ENCODE peak calls at places on chromosomes 11 and 22, in four cellular contexts. One of them, this sample, is unnamed. For H3K4me1, the result is how much of the 10 kb centered on the place peaks cover.

GRCh38 chr11:2781413-2782274 is 81.8 kb upstream of the KCNQ1OT1 start:
- DNase-seq in breast epithelium: peak
- DNase-seq in transverse colon: peak
- DNase-seq in endothelial cell of umbilical vein: peak
- DNase-seq in this sample: no peak

GRCh38 chr11:57777969-57778317 is 16.3 kb downstream of the CTNND1 start:
- DNase-seq in endothelial cell of umbilical vein: peak
- DNase-seq in transverse colon: peak
- DNase-seq in breast epithelium: no peak
- DNase-seq in this sample: no peak

GRCh38 chr22:20488946-20489345 is 6.6 kb downstream of the KLHL22 start:
- DNase-seq in endothelial cell of umbilical vein: no peak
- DNase-seq in transverse colon: no peak
- DNase-seq in breast epithelium: no peak
- DNase-seq in this sample: no peak

GRCh38 chr11:833114-833791 is 501 bp downstream of the CD151 start:
- DNase-seq in transverse colon: peak
- DNase-seq in endothelial cell of umbilical vein: peak
- DNase-seq in breast epithelium: no peak
- DNase-seq in this sample: no peak

GRCh38 chr11:71519546-71519945 is 7.5 kb upstream of the KRTAP5-7 start:
- DNase-seq in transverse colon: no peak
- DNase-seq in endothelial cell of umbilical vein: no peak
- DNase-seq in breast epithelium: no peak
- DNase-seq in this sample: no peak

GRCh38 chr11:8717876-8718753 is 35.5 kb downstream of the RPL27A start:
- DNase-seq in endothelial cell of umbilical vein: peak
- DNase-seq in transverse colon: peak
- DNase-seq in breast epithelium: peak
- DNase-seq in this sample: no peak

GRCh38 chr22:27454807-27455450 is 346.6 kb downstream of the MN1 start:
- DNase-seq in breast epithelium: no peak
- DNase-seq in endothelial cell of umbilical vein: no peak
- DNase-seq in transverse colon: no peak
- DNase-seq in this sample: no peak

GRCh38 chr22:39343259-39344045 is 6.3 kb upstream of the SYNGR1 start:
- DNase-seq in endothelial cell of umbilical vein: peak
- DNase-seq in transverse colon: peak
- DNase-seq in breast epithelium: peak
- DNase-seq in this sample: no peak

GRCh38 chr11:100709233-100709999 is 22.3 kb downstream of the ARHGAP42 start:
- DNase-seq in transverse colon: no peak
- DNase-seq in breast epithelium: no peak
- DNase-seq in endothelial cell of umbilical vein: no peak
- DNase-seq in this sample: no peak

GRCh38 chr22:43819691-43820670 is 7.9 kb upstream of the EFCAB6 start:
- DNase-seq in breast epithelium: no peak
- DNase-seq in endothelial cell of umbilical vein: no peak
- DNase-seq in transverse colon: no peak
- DNase-seq in this sample: no peak

GRCh38 chr11:114154271-114155047 is 94.9 kb downstream of the ZBTB16 start:
- DNase-seq in endothelial cell of umbilical vein: no peak
- DNase-seq in transverse colon: no peak
- DNase-seq in breast epithelium: peak
- DNase-seq in this sample: no peak
- TF ChIP-seq POLR2A in endothelial cell of umbilical vein: no peak
- TF ChIP-seq POLR2A in transverse colon: no peak
- TF ChIP-seq POLR2A in breast epithelium: peak
- TF ChIP-seq POLR2A in this sample: no peak

GRCh38 chr11:59654893-59655292 is 13.9 kb downstream of the PATL1 start:
- DNase-seq in endothelial cell of umbilical vein: no peak
- DNase-seq in breast epithelium: no peak
- DNase-seq in transverse colon: no peak
- DNase-seq in this sample: no peak

GRCh38 chr11:59659981-59660380 is 8.9 kb downstream of the PATL1 start:
- DNase-seq in transverse colon: no peak
- DNase-seq in endothelial cell of umbilical vein: peak
- DNase-seq in breast epithelium: no peak
- DNase-seq in this sample: no peak

GRCh38 chr11:59658036-59658435 is 10.8 kb downstream of the PATL1 start:
- DNase-seq in breast epithelium: no peak
- DNase-seq in endothelial cell of umbilical vein: no peak
- DNase-seq in transverse colon: no peak
- DNase-seq in this sample: no peak

GRCh38 chr11:59660621-59661020 is 8.2 kb downstream of the PATL1 start:
- DNase-seq in breast epithelium: no peak
- DNase-seq in endothelial cell of umbilical vein: no peak
- DNase-seq in transverse colon: no peak
- DNase-seq in this sample: no peak
- H3K4me1 ChIP-seq in breast epithelium: under half
- H3K4me1 ChIP-seq in endothelial cell of umbilical vein: under half
- H3K4me1 ChIP-seq in transverse colon: under half
- H3K4me1 ChIP-seq in this sample: under half

DNA sequence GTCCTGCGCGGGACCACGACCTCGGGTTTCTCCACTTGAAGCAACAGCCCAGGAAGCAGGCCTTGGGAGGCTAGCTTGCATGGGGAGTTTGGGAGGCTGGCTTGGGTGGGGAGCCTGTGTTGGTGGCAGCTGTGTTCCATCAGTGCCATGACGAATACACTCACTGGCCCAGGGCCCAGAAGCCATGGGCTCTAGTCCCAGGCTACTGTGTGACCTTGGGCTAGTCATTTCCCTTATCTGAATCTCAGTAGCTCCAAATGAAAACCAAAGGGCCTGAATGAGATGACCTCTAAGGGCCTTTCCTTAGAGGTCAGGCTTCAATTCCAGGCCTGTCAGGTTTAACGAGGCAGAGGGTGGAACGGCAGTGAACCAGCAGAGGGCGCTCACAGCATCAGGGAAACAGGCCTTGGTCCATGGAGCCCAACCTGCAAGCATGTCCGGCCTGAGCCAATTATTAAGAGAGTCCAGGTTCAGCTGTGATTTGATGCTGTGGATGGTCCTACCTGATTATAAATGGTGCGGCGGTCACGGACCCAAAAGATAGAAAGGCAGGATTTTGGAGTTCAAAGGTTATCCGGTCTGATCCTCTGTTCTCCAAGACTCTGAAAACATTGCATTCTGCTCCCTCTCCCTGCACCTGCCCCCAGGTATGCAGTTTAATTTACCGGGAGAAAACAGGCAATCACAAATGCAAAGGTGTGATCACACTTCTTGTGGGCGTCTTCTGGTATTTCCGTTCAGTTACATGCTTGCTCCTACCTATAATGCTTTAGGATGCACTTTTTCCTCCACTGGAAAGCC is 15.9 kb downstream of the PTPN5 start:
- DNase-seq in transverse colon: peak
- DNase-seq in endothelial cell of umbilical vein: peak
- DNase-seq in breast epithelium: no peak
- DNase-seq in this sample: no peak
- H3K4me3 ChIP-seq in transverse colon: no peak
- H3K4me3 ChIP-seq in endothelial cell of umbilical vein: no peak
- H3K4me3 ChIP-seq in breast epithelium: no peak
- H3K4me3 ChIP-seq in this sample: no peak

GRCh38 chr11:14520086-14520901 is at the start of gene PSMA1:
- DNase-seq in endothelial cell of umbilical vein: peak
- DNase-seq in transverse colon: peak
- DNase-seq in breast epithelium: peak
- DNase-seq in this sample: peak
- TF ChIP-seq POLR2A in endothelial cell of umbilical vein: peak
- TF ChIP-seq POLR2A in transverse colon: peak
- TF ChIP-seq POLR2A in breast epithelium: peak
- TF ChIP-seq POLR2A in this sample: no peak

GRCh38 chr11:72747456-72747855 is 4.8 kb downstream of the ARAP1 start:
- DNase-seq in transverse colon: no peak
- DNase-seq in breast epithelium: no peak
- DNase-seq in endothelial cell of umbilical vein: no peak
- DNase-seq in this sample: no peak

GRCh38 chr11:72750556-72751292 is 1.5 kb downstream of the ARAP1 start:
- DNase-seq in endothelial cell of umbilical vein: no peak
- DNase-seq in transverse colon: peak
- DNase-seq in breast epithelium: no peak
- DNase-seq in this sample: no peak

GRCh38 chr11:72752088-72752914 is at the start of gene ARAP1:
- DNase-seq in transverse colon: peak
- DNase-seq in endothelial cell of umbilical vein: peak
- DNase-seq in breast epithelium: peak
- DNase-seq in this sample: peak

GRCh38 chr11:72751293-72752087 is 718 bp downstream of the ARAP1 start:
- DNase-seq in endothelial cell of umbilical vein: no peak
- DNase-seq in breast epithelium: no peak
- DNase-seq in transverse colon: peak
- DNase-seq in this sample: no peak

GRCh38 chr11:72750086-72750485 is 2.1 kb downstream of the ARAP1 start:
- DNase-seq in breast epithelium: no peak
- DNase-seq in transverse colon: no peak
- DNase-seq in endothelial cell of umbilical vein: no peak
- DNase-seq in this sample: no peak
- H3K4me1 ChIP-seq in breast epithelium: under half
- H3K4me1 ChIP-seq in transverse colon: under half
- H3K4me1 ChIP-seq in endothelial cell of umbilical vein: under half
- H3K4me1 ChIP-seq in this sample: under half

DNA sequence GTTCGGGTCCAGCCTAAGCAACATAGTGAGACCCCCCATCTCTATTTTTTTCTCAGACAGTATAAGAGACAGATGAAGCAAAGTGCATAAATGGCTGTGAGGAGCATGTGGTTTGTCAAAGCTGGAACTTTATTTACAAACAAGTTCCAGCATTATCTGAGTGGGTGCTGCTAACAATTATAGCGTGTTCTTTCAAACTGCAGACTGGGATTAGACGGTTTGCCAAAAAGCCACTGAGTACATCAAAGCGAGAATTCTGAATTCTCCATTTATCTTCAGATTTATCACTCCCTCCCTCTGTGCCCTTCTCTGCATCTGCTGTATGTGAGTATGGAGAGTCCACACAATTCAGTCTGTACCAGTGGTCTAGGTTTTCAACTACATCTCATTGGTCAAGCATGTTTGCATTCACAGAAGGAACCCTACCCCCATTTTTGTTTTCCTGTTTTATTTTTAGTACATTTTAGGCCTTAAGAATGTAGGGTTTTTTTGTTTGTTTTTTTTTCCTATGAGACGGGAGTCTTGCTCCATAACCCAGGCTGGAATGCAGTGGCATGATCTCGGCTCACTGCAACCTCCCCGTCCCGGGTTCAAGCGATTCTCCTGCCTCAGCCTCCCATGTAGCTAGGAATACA is 18.1 kb upstream of the INCENP start:
- DNase-seq in breast epithelium: no peak
- DNase-seq in transverse colon: no peak
- DNase-seq in endothelial cell of umbilical vein: no peak
- DNase-seq in this sample: no peak
- H3K4me3 ChIP-seq in breast epithelium: peak
- H3K4me3 ChIP-seq in transverse colon: peak
- H3K4me3 ChIP-seq in endothelial cell of umbilical vein: no peak
- H3K4me3 ChIP-seq in this sample: no peak

DNA sequence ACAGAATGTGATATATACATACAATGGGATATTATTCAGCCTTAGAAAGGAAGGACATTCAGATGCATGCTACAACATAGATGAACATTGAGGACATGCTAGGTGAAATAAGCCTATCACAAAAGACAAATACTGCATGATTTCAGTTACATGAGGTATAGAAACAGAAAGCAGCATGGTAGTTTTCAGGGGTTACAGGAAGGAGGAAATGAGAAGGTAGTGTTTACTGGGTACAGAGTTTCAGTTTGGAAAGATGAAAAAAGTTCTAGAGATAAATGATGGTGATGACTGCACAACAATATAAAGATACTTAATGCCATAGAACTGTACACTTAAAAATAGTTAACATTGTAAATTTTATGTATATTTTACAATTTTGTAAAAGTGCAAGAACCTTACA is 266.7 kb upstream of the C11orf87 start:
- DNase-seq in breast epithelium: no peak
- DNase-seq in transverse colon: no peak
- DNase-seq in endothelial cell of umbilical vein: no peak
- DNase-seq in this sample: no peak
- TF ChIP-seq POLR2A in breast epithelium: no peak
- TF ChIP-seq POLR2A in transverse colon: no peak
- TF ChIP-seq POLR2A in endothelial cell of umbilical vein: no peak
- TF ChIP-seq POLR2A in this sample: no peak

GRCh38 chr11:63536669-63537292 is at the start of gene PLAAT4:
- DNase-seq in breast epithelium: no peak
- DNase-seq in endothelial cell of umbilical vein: peak
- DNase-seq in transverse colon: peak
- DNase-seq in this sample: no peak
- H3K4me1 ChIP-seq in breast epithelium: half or more
- H3K4me1 ChIP-seq in endothelial cell of umbilical vein: under half
- H3K4me1 ChIP-seq in transverse colon: under half
- H3K4me1 ChIP-seq in this sample: half or more

DNA sequence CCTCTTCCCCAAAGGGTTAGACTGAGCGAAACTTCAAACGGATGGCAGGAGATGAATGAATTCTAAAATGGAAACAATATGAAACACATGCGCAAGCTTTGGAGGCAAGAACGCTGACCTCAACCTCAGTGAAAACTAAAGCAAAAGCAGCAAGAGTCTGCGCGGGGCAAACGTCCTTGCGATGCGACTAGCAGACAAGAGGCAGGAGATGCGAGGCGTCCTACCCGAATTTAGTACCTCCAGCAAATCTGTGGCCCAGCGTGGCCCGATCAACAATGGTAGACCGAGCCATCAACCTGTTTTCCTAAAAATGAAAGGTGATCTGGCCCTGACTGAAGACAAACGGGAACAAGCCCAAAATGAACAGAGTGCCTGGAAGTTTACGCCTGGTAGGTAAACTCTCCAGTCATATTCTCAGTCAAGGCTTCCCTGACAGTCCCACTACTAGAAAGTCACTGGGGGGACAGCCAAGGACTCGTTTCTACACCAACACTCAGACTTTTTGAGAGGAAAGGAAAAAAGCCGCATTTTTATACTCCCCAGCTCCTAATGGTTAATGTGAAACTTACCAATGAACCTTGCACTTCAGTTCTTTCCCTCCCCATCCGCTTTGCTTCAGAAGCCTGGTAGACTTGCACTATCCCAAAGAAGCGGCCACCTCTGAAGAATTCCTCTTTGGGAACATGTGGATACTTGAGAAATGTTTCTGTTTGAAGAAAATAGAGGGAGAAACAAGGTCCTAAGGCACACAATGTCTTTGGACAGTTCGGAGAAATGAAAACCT is 11.5 kb downstream of the MMP3 start:
- DNase-seq in breast epithelium: no peak
- DNase-seq in endothelial cell of umbilical vein: no peak
- DNase-seq in transverse colon: no peak
- DNase-seq in this sample: no peak
- H3K4me3 ChIP-seq in breast epithelium: peak
- H3K4me3 ChIP-seq in endothelial cell of umbilical vein: peak
- H3K4me3 ChIP-seq in transverse colon: peak
- H3K4me3 ChIP-seq in this sample: no peak

GRCh38 chr11:61835663-61836024 is 7.5 kb downstream of the FADS2 start:
- DNase-seq in breast epithelium: no peak
- DNase-seq in endothelial cell of umbilical vein: no peak
- DNase-seq in transverse colon: no peak
- DNase-seq in this sample: no peak

GRCh38 chr11:61837411-61838005 is 9.4 kb downstream of the FADS2 start:
- DNase-seq in endothelial cell of umbilical vein: no peak
- DNase-seq in transverse colon: no peak
- DNase-seq in breast epithelium: no peak
- DNase-seq in this sample: no peak

GRCh38 chr11:61833926-61834277 is 5.8 kb downstream of the FADS2 start:
- DNase-seq in breast epithelium: no peak
- DNase-seq in endothelial cell of umbilical vein: no peak
- DNase-seq in transverse colon: no peak
- DNase-seq in this sample: no peak

GRCh38 chr11:61834278-61835004 is 6.3 kb downstream of the FADS2 start:
- DNase-seq in breast epithelium: no peak
- DNase-seq in endothelial cell of umbilical vein: peak
- DNase-seq in transverse colon: no peak
- DNase-seq in this sample: no peak

GRCh38 chr11:61836193-61836592 is 8.1 kb downstream of the FADS2 start:
- DNase-seq in endothelial cell of umbilical vein: no peak
- DNase-seq in breast epithelium: no peak
- DNase-seq in transverse colon: no peak
- DNase-seq in this sample: no peak
- TF ChIP-seq POLR2A in endothelial cell of umbilical vein: no peak
- TF ChIP-seq POLR2A in breast epithelium: no peak
- TF ChIP-seq POLR2A in transverse colon: no peak
- TF ChIP-seq POLR2A in this sample: no peak